ENCODE peak calls at places on chromosomes 12 and 14, in eight cellular contexts. I, U, X, W, Z, M, L and P are unnamed samples.

GRCh38 chr12:66269757-66270383 is 32.4 kb upstream of the HELB start:
- DNase-seq in I (no peak), U (no peak), X (no peak), W (peak; percentile 17), Z (peak; percentile 68), M (no peak), L (peak; percentile 73), P (peak; percentile 29)

GRCh38 chr12:123267991-123268843 is 3.4 kb downstream of the CDK2AP1 start:
- DNase-seq in I (no peak), U (peak; percentile 17), X (no peak), W (no peak), Z (no peak), M (no peak), L (no peak), P (no peak)

GRCh38 chr12:100718212-100718611 is 76.4 kb upstream of the ANO4 start:
- DNase-seq in I (no peak), U (no peak), X (no peak), W (no peak), Z (no peak), M (no peak), L (no peak), P (no peak)

GRCh38 chr12:20154060-20154459 is 214.3 kb upstream of the PDE3A start:
- DNase-seq in I (no peak), U (no peak), X (no peak), W (no peak), Z (no peak), M (no peak), L (peak; percentile 23), P (no peak)

GRCh38 chr12:58148976-58149375 is 207.6 kb downstream of the ATP23 start:
- DNase-seq in I (no peak), U (no peak), X (no peak), W (no peak), Z (no peak), M (no peak), L (no peak), P (no peak)

GRCh38 chr12:109549613-109550309 is 23.5 kb downstream of the MMAB start:
- DNase-seq in I (no peak), U (no peak), X (no peak), W (no peak), Z (no peak), M (no peak), L (no peak), P (no peak)

GRCh38 chr14:26395726-26396125 is 202.1 kb downstream of the NOVA1 start:
- DNase-seq in I (no peak), U (no peak), X (no peak), W (no peak), Z (no peak), M (no peak), L (no peak), P (no peak)

GRCh38 chr12:18799561-18799960 is 61.6 kb downstream of the CAPZA3 start:
- DNase-seq in I (no peak), U (no peak), X (no peak), W (no peak), Z (peak; percentile 11), M (no peak), L (peak; percentile 16), P (no peak)

GRCh38 chr14:103296007-103296406 is 38.0 kb upstream of the EIF5 start:
- DNase-seq in I (no peak), U (no peak), X (no peak), W (no peak), Z (peak; percentile 91), M (no peak), L (peak; percentile 20), P (no peak)

GRCh38 chr12:3069714-3070113 is 7.5 kb upstream of the TSPAN9 start:
- DNase-seq in I (no peak), U (no peak), X (no peak), W (no peak), Z (no peak), M (no peak), L (no peak), P (no peak)

GRCh38 chr12:12784116-12784515 is 1.3 kb upstream of the APOLD1 start:
- DNase-seq in I (no peak), U (no peak), X (no peak), W (no peak), Z (no peak), M (no peak), L (no peak), P (no peak)

GRCh38 chr12:88810806-88811205 is 230.5 kb upstream of the KITLG start:
- DNase-seq in I (no peak), U (no peak), X (no peak), W (no peak), Z (no peak), M (no peak), L (no peak), P (no peak)